ENCODE peak calls at places on chromosomes 7 and 10, in four cellular contexts. K is naive thymus-derived CD8-positive, alpha-beta T cell; W is neural progenitor cell; P is activated CD4-positive, alpha-beta memory T cell treated with anti-CD3 and anti-CD28 coated beads for 36 hours. V is an unnamed sample.

GRCh38 chr10:47330804-47331203 is 8.6 kb downstream of the GDF2 start:
- DNase-seq in W (no peak), P (no peak), K (no peak), V (no peak)

GRCh38 chr7:7970113-7970619 is 1.6 kb downstream of the GLCCI1 start:
- DNase-seq in P (no peak), K (no peak), W (peak), V (no peak)

GRCh38 chr10:82378146-82378545 is 503.2 kb downstream of the NRG3 start:
- DNase-seq in K (no peak), P (no peak), W (no peak), V (no peak)

GRCh38 chr10:128160335-128160734 is 34.1 kb upstream of the MKI67 start:
- DNase-seq in W (no peak), P (no peak), K (no peak), V (no peak)

GRCh38 chr7:103499976-103500375 is 54.0 kb upstream of the SLC26A5 start:
- DNase-seq in P (no peak), W (no peak), K (no peak), V (no peak)

GRCh38 chr7:27576360-27576944 is 86.2 kb downstream of the HIBADH start:
- DNase-seq in W (peak), K (no peak), P (no peak), V (peak)

GRCh38 chr7:27697861-27698430 is 35.3 kb upstream of the HIBADH start:
- DNase-seq in W (no peak), P (peak), K (no peak), V (no peak)

GRCh38 chr7:77687747-77688144 is 8.5 kb upstream of the RSBN1L start:
- DNase-seq in W (no peak), P (peak), K (no peak), V (no peak)

GRCh38 chr7:27663989-27664331 is 1.3 kb upstream of the HIBADH start:
- DNase-seq in P (no peak), K (no peak), W (no peak), V (no peak)

GRCh38 chr10:118108194-118109026 is 61.7 kb upstream of the RAB11FIP2 start:
- DNase-seq in P (no peak), K (no peak), W (peak), V (peak)

GRCh38 chr10:92757066-92757716 is 67.4 kb downstream of the HHEX start:
- DNase-seq in P (no peak), W (peak), K (no peak), V (peak)

GRCh38 chr7:4574851-4575250 is 107.2 kb upstream of the FOXK1 start:
- DNase-seq in W (no peak), P (no peak), K (no peak), V (no peak)

GRCh38 chr7:157846281-157846680 is 509.5 kb downstream of the DNAJB6 start:
- DNase-seq in K (no peak), W (no peak), P (peak), V (no peak)

GRCh38 chr7:107614425-107614824 is 34.4 kb downstream of the BCAP29 start:
- DNase-seq in W (no peak), K (no peak), P (no peak), V (no peak)

GRCh38 chr7:88480901-88481300 is 174.2 kb upstream of the STEAP4 start:
- DNase-seq in W (no peak), P (no peak), K (no peak), V (no peak)

GRCh38 chr7:128832880-128833147 is 2.6 kb downstream of the FLNC start:
- DNase-seq in W (no peak), P (no peak), K (no peak), V (no peak)

GRCh38 chr10:103546401-103546800 is 52.9 kb downstream of the NEURL1 start:
- DNase-seq in W (no peak), K (peak), P (no peak), V (no peak)

GRCh38 chr10:35300063-35300699 is 36.1 kb upstream of the CCNY start:
- DNase-seq in P (no peak), W (no peak), K (no peak), V (no peak)

GRCh38 chr10:103598654-103599115 is 105.2 kb downstream of the NEURL1 start:
- DNase-seq in P (peak), K (no peak), W (peak), V (peak)

GRCh38 chr10:63901916-63902315 is 380.7 kb downstream of the REEP3 start:
- DNase-seq in P (no peak), W (no peak), K (no peak), V (no peak)

GRCh38 chr10:104498345-104498955 is 142.6 kb upstream of the SORCS3 start:
- DNase-seq in P (no peak), K (no peak), W (peak), V (no peak)

GRCh38 chr7:110600983-110601382 is 489.9 kb upstream of the LRRN3 start:
- DNase-seq in P (no peak), K (no peak), W (no peak), V (no peak)

GRCh38 chr10:68804692-68805091 is 22.6 kb upstream of the STOX1 start:
- DNase-seq in K (no peak), P (no peak), W (no peak), V (no peak)

GRCh38 chr7:90629306-90629918 is 33.3 kb downstream of the CDK14 start:
- DNase-seq in K (no peak), W (peak), P (no peak), V (peak)

GRCh38 chr10:78424721-78425120 is 391.1 kb downstream of the RPS24 start:
- DNase-seq in K (no peak), W (peak), P (no peak), V (peak)

GRCh38 chr10:55163388-55163972 is 362.4 kb upstream of the PCDH15 start:
- DNase-seq in K (no peak), P (no peak), W (no peak), V (no peak)

GRCh38 chr7:130689683-130690082 is 3.3 kb upstream of the TSGA13 start:
- DNase-seq in K (no peak), P (no peak), W (no peak), V (no peak)

GRCh38 chr10:14602807-14603538 is 171.7 kb downstream of the FAM107B start:
- DNase-seq in P (no peak), W (no peak), K (no peak), V (no peak)

V was measured in HEK293T.